ENCODE peak calls at places on chromosomes 2 and 18, in seven cellular contexts. One of them, this sample, is unnamed. For H3K27me3, the result is how much of the 10 kb centered on the place peaks cover.

GRCh38 chr2:172540421-172540820 is 15.5 kb upstream of the PDK1 start:
- DNase-seq in gastrocnemius medialis: no peak
- DNase-seq in cardiac muscle cell: no peak
- DNase-seq in CD8-positive, alpha-beta T cell: no peak
- DNase-seq in brain microvascular endothelial cell: no peak
- DNase-seq in psoas muscle: no peak
- DNase-seq in left lung: no peak
- DNase-seq in this sample: no peak

GRCh38 chr2:6674381-6674780 is 191.3 kb downstream of the CMPK2 start:
- DNase-seq in gastrocnemius medialis: no peak
- DNase-seq in cardiac muscle cell: no peak
- DNase-seq in CD8-positive, alpha-beta T cell: no peak
- DNase-seq in brain microvascular endothelial cell: no peak
- DNase-seq in psoas muscle: no peak
- DNase-seq in left lung: no peak
- DNase-seq in this sample: no peak

GRCh38 chr18:31217038-31217437 is 54.4 kb upstream of the DSC1 start:
- DNase-seq in gastrocnemius medialis: no peak
- DNase-seq in cardiac muscle cell: no peak
- DNase-seq in CD8-positive, alpha-beta T cell: no peak
- DNase-seq in brain microvascular endothelial cell: no peak
- DNase-seq in psoas muscle: no peak
- DNase-seq in left lung: no peak
- DNase-seq in this sample: no peak

GRCh38 chr18:21303913-21304312 is 61.9 kb downstream of the GREB1L start:
- DNase-seq in gastrocnemius medialis: no peak
- DNase-seq in cardiac muscle cell: no peak
- DNase-seq in CD8-positive, alpha-beta T cell: no peak
- DNase-seq in brain microvascular endothelial cell: no peak
- DNase-seq in psoas muscle: no peak
- DNase-seq in left lung: no peak
- DNase-seq in this sample: no peak

GRCh38 chr2:43223412-43224040 is 2.9 kb downstream of the ZFP36L2 start:
- DNase-seq in gastrocnemius medialis: no peak
- DNase-seq in cardiac muscle cell: no peak
- DNase-seq in CD8-positive, alpha-beta T cell: no peak
- DNase-seq in brain microvascular endothelial cell: peak
- DNase-seq in psoas muscle: no peak
- DNase-seq in left lung: no peak
- DNase-seq in this sample: no peak

GRCh38 chr2:99348173-99348572 is 11.0 kb downstream of the EIF5B start:
- DNase-seq in gastrocnemius medialis: no peak
- DNase-seq in cardiac muscle cell: no peak
- DNase-seq in CD8-positive, alpha-beta T cell: no peak
- DNase-seq in brain microvascular endothelial cell: no peak
- DNase-seq in psoas muscle: no peak
- DNase-seq in left lung: no peak
- DNase-seq in this sample: peak

GRCh38 chr2:231159306-231159705 is 34.5 kb upstream of the HTR2B start:
- DNase-seq in gastrocnemius medialis: no peak
- DNase-seq in cardiac muscle cell: no peak
- DNase-seq in CD8-positive, alpha-beta T cell: no peak
- DNase-seq in brain microvascular endothelial cell: no peak
- DNase-seq in psoas muscle: no peak
- DNase-seq in left lung: no peak
- DNase-seq in this sample: no peak

GRCh38 chr2:204407209-204408070 is 137.8 kb upstream of the PARD3B start:
- DNase-seq in gastrocnemius medialis: no peak
- DNase-seq in cardiac muscle cell: no peak
- DNase-seq in CD8-positive, alpha-beta T cell: no peak
- DNase-seq in brain microvascular endothelial cell: peak
- DNase-seq in psoas muscle: no peak
- DNase-seq in left lung: no peak
- DNase-seq in this sample: no peak

GRCh38 chr2:5474716-5475115 is 217.5 kb upstream of the SOX11 start:
- DNase-seq in gastrocnemius medialis: no peak
- DNase-seq in cardiac muscle cell: no peak
- DNase-seq in CD8-positive, alpha-beta T cell: no peak
- DNase-seq in brain microvascular endothelial cell: no peak
- DNase-seq in psoas muscle: no peak
- DNase-seq in left lung: peak
- DNase-seq in this sample: no peak

GRCh38 chr2:114729025-114729424 is 286.6 kb downstream of the DPP10 start:
- DNase-seq in gastrocnemius medialis: no peak
- DNase-seq in cardiac muscle cell: peak
- DNase-seq in CD8-positive, alpha-beta T cell: no peak
- DNase-seq in brain microvascular endothelial cell: no peak
- DNase-seq in psoas muscle: no peak
- DNase-seq in left lung: no peak
- DNase-seq in this sample: no peak

GRCh38 chr2:72744049-72744448 is 81.8 kb downstream of the EXOC6B start:
- DNase-seq in gastrocnemius medialis: no peak
- DNase-seq in cardiac muscle cell: no peak
- DNase-seq in CD8-positive, alpha-beta T cell: no peak
- DNase-seq in brain microvascular endothelial cell: peak
- DNase-seq in psoas muscle: no peak
- DNase-seq in left lung: no peak
- DNase-seq in this sample: no peak

GRCh38 chr18:45619062-45619825 is 4.0 kb downstream of the SLC14A2 start:
- DNase-seq in gastrocnemius medialis: peak
- DNase-seq in cardiac muscle cell: no peak
- DNase-seq in CD8-positive, alpha-beta T cell: no peak
- DNase-seq in brain microvascular endothelial cell: no peak
- DNase-seq in psoas muscle: peak
- DNase-seq in left lung: no peak
- DNase-seq in this sample: no peak

GRCh38 chr2:121475811-121476571 is 54.7 kb upstream of the RNU4ATAC start:
- DNase-seq in gastrocnemius medialis: no peak
- DNase-seq in cardiac muscle cell: no peak
- DNase-seq in CD8-positive, alpha-beta T cell: no peak
- DNase-seq in brain microvascular endothelial cell: no peak
- DNase-seq in psoas muscle: no peak
- DNase-seq in left lung: no peak
- DNase-seq in this sample: no peak

GRCh38 chr2:69583434-69583833 is 60.1 kb downstream of the AAK1 start:
- DNase-seq in gastrocnemius medialis: no peak
- DNase-seq in cardiac muscle cell: no peak
- DNase-seq in CD8-positive, alpha-beta T cell: no peak
- DNase-seq in brain microvascular endothelial cell: no peak
- DNase-seq in psoas muscle: no peak
- DNase-seq in left lung: no peak
- DNase-seq in this sample: no peak

GRCh38 chr2:37838541-37839167 is 86.4 kb upstream of the RMDN2 start:
- DNase-seq in gastrocnemius medialis: no peak
- DNase-seq in cardiac muscle cell: peak
- DNase-seq in CD8-positive, alpha-beta T cell: no peak
- DNase-seq in brain microvascular endothelial cell: no peak
- DNase-seq in psoas muscle: no peak
- DNase-seq in left lung: no peak
- DNase-seq in this sample: no peak

GRCh38 chr2:172395503-172395902 is 31.9 kb upstream of the ITGA6 start:
- DNase-seq in gastrocnemius medialis: no peak
- DNase-seq in cardiac muscle cell: no peak
- DNase-seq in CD8-positive, alpha-beta T cell: no peak
- DNase-seq in brain microvascular endothelial cell: no peak
- DNase-seq in psoas muscle: no peak
- DNase-seq in left lung: no peak
- DNase-seq in this sample: no peak

GRCh38 chr2:47420214-47420613 is 17.3 kb downstream of the MSH2 start:
- DNase-seq in gastrocnemius medialis: no peak
- DNase-seq in cardiac muscle cell: no peak
- DNase-seq in CD8-positive, alpha-beta T cell: no peak
- DNase-seq in brain microvascular endothelial cell: no peak
- DNase-seq in psoas muscle: no peak
- DNase-seq in left lung: no peak
- DNase-seq in this sample: no peak

GRCh38 chr2:37890893-37891495 is 34.1 kb upstream of the RMDN2 start:
- DNase-seq in gastrocnemius medialis: peak
- DNase-seq in cardiac muscle cell: peak
- DNase-seq in CD8-positive, alpha-beta T cell: peak
- DNase-seq in brain microvascular endothelial cell: peak
- DNase-seq in psoas muscle: peak
- DNase-seq in left lung: peak
- DNase-seq in this sample: peak

GRCh38 chr2:43220982-43221659 is 5.3 kb downstream of the ZFP36L2 start:
- DNase-seq in gastrocnemius medialis: peak
- DNase-seq in cardiac muscle cell: no peak
- DNase-seq in CD8-positive, alpha-beta T cell: no peak
- DNase-seq in brain microvascular endothelial cell: peak
- DNase-seq in psoas muscle: peak
- DNase-seq in left lung: peak
- DNase-seq in this sample: peak

GRCh38 chr18:24378598-24378997 is 19.0 kb downstream of the OSBPL1A start:
- DNase-seq in gastrocnemius medialis: no peak
- DNase-seq in cardiac muscle cell: no peak
- DNase-seq in CD8-positive, alpha-beta T cell: no peak
- DNase-seq in brain microvascular endothelial cell: no peak
- DNase-seq in psoas muscle: no peak
- DNase-seq in left lung: no peak
- DNase-seq in this sample: no peak

GRCh38 chr18:9614401-9615279 is at the start of gene PPP4R1:
- DNase-seq in gastrocnemius medialis: peak
- DNase-seq in cardiac muscle cell: peak
- DNase-seq in CD8-positive, alpha-beta T cell: peak
- DNase-seq in brain microvascular endothelial cell: no peak
- DNase-seq in psoas muscle: peak
- DNase-seq in left lung: peak
- DNase-seq in this sample: peak

GRCh38 chr2:238920601-238921001 is 72.7 kb downstream of the TWIST2 start:
- DNase-seq in gastrocnemius medialis: no peak
- DNase-seq in cardiac muscle cell: no peak
- DNase-seq in CD8-positive, alpha-beta T cell: no peak
- DNase-seq in brain microvascular endothelial cell: no peak
- DNase-seq in psoas muscle: no peak
- DNase-seq in left lung: peak
- DNase-seq in this sample: no peak

GRCh38 chr2:238920053-238920452 is 72.2 kb downstream of the TWIST2 start:
- DNase-seq in gastrocnemius medialis: no peak
- DNase-seq in cardiac muscle cell: no peak
- DNase-seq in CD8-positive, alpha-beta T cell: no peak
- DNase-seq in brain microvascular endothelial cell: no peak
- DNase-seq in psoas muscle: no peak
- DNase-seq in left lung: no peak
- DNase-seq in this sample: no peak

GRCh38 chr2:238921259-238921658 is 73.4 kb downstream of the TWIST2 start:
- DNase-seq in gastrocnemius medialis: no peak
- DNase-seq in cardiac muscle cell: no peak
- DNase-seq in CD8-positive, alpha-beta T cell: no peak
- DNase-seq in brain microvascular endothelial cell: no peak
- DNase-seq in psoas muscle: no peak
- DNase-seq in left lung: peak
- DNase-seq in this sample: no peak

GRCh38 chr2:238916875-238917590 is 69.1 kb downstream of the TWIST2 start:
- DNase-seq in gastrocnemius medialis: no peak
- DNase-seq in cardiac muscle cell: no peak
- DNase-seq in CD8-positive, alpha-beta T cell: no peak
- DNase-seq in brain microvascular endothelial cell: no peak
- DNase-seq in psoas muscle: no peak
- DNase-seq in left lung: peak
- DNase-seq in this sample: no peak

GRCh38 chr2:238919307-238919706 is 71.4 kb downstream of the TWIST2 start:
- DNase-seq in gastrocnemius medialis: no peak
- DNase-seq in cardiac muscle cell: no peak
- DNase-seq in CD8-positive, alpha-beta T cell: no peak
- DNase-seq in brain microvascular endothelial cell: no peak
- DNase-seq in psoas muscle: no peak
- DNase-seq in left lung: peak
- DNase-seq in this sample: no peak
- TF ChIP-seq CTCF in gastrocnemius medialis: no peak
- TF ChIP-seq CTCF in cardiac muscle cell: no peak
- TF ChIP-seq CTCF in CD8-positive, alpha-beta T cell: no peak
- TF ChIP-seq CTCF in brain microvascular endothelial cell: no peak
- TF ChIP-seq CTCF in psoas muscle: no peak
- TF ChIP-seq CTCF in left lung: no peak
- TF ChIP-seq CTCF in this sample: no peak

DNA sequence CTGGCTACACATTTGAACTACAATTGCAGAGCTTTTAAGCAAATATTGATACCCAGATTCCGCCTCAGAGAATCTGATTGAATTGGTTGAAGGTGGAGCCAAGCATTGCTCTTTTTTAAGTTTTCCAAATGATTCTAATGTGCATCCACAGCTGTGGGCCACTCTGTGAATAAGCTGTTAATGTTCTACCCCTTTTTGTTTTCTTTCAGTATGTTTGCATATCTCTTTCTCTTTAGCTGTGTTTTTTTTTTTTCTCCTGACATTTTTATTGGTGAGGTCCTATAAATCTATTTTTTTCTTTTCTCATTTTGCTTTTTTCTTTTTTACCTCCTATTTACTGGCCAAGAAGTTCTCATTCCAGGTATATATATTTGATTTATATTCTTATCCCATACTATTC is 6.5 kb downstream of the SCN3A start:
- DNase-seq in gastrocnemius medialis: no peak
- DNase-seq in cardiac muscle cell: no peak
- DNase-seq in CD8-positive, alpha-beta T cell: no peak
- DNase-seq in brain microvascular endothelial cell: no peak
- DNase-seq in psoas muscle: no peak
- DNase-seq in left lung: no peak
- DNase-seq in this sample: no peak
- H3K27me3 ChIP-seq in gastrocnemius medialis: under half
- H3K27me3 ChIP-seq in cardiac muscle cell: under half
- H3K27me3 ChIP-seq in CD8-positive, alpha-beta T cell: under half
- H3K27me3 ChIP-seq in brain microvascular endothelial cell: under half
- H3K27me3 ChIP-seq in psoas muscle: under half
- H3K27me3 ChIP-seq in left lung: under half
- H3K27me3 ChIP-seq in this sample: under half

GRCh38 chr2:208571764-208572131 is 165.2 kb downstream of the PTH2R start:
- DNase-seq in gastrocnemius medialis: no peak
- DNase-seq in cardiac muscle cell: no peak
- DNase-seq in CD8-positive, alpha-beta T cell: no peak
- DNase-seq in brain microvascular endothelial cell: no peak
- DNase-seq in psoas muscle: no peak
- DNase-seq in left lung: no peak
- DNase-seq in this sample: no peak

GRCh38 chr2:208568203-208568602 is 161.6 kb downstream of the PTH2R start:
- DNase-seq in gastrocnemius medialis: no peak
- DNase-seq in cardiac muscle cell: no peak
- DNase-seq in CD8-positive, alpha-beta T cell: no peak
- DNase-seq in brain microvascular endothelial cell: no peak
- DNase-seq in psoas muscle: no peak
- DNase-seq in left lung: no peak
- DNase-seq in this sample: no peak

GRCh38 chr2:208570066-208570465 is 163.5 kb downstream of the PTH2R start:
- DNase-seq in gastrocnemius medialis: no peak
- DNase-seq in cardiac muscle cell: no peak
- DNase-seq in CD8-positive, alpha-beta T cell: no peak
- DNase-seq in brain microvascular endothelial cell: no peak
- DNase-seq in psoas muscle: no peak
- DNase-seq in left lung: no peak
- DNase-seq in this sample: no peak

GRCh38 chr2:208573559-208573958 is 167.0 kb downstream of the PTH2R start:
- DNase-seq in gastrocnemius medialis: no peak
- DNase-seq in cardiac muscle cell: peak
- DNase-seq in CD8-positive, alpha-beta T cell: no peak
- DNase-seq in brain microvascular endothelial cell: no peak
- DNase-seq in psoas muscle: no peak
- DNase-seq in left lung: no peak
- DNase-seq in this sample: no peak

GRCh38 chr2:208570851-208571763 is 164.5 kb downstream of the PTH2R start:
- DNase-seq in gastrocnemius medialis: no peak
- DNase-seq in cardiac muscle cell: no peak
- DNase-seq in CD8-positive, alpha-beta T cell: no peak
- DNase-seq in brain microvascular endothelial cell: no peak
- DNase-seq in psoas muscle: no peak
- DNase-seq in left lung: no peak
- DNase-seq in this sample: no peak
- TF ChIP-seq CTCF in gastrocnemius medialis: no peak
- TF ChIP-seq CTCF in cardiac muscle cell: no peak
- TF ChIP-seq CTCF in CD8-positive, alpha-beta T cell: no peak
- TF ChIP-seq CTCF in brain microvascular endothelial cell: no peak
- TF ChIP-seq CTCF in psoas muscle: no peak
- TF ChIP-seq CTCF in left lung: no peak
- TF ChIP-seq CTCF in this sample: peak

GRCh38 chr18:46761054-46761769 is 4.4 kb upstream of the ST8SIA5 start:
- DNase-seq in gastrocnemius medialis: no peak
- DNase-seq in cardiac muscle cell: no peak
- DNase-seq in CD8-positive, alpha-beta T cell: no peak
- DNase-seq in brain microvascular endothelial cell: no peak
- DNase-seq in psoas muscle: no peak
- DNase-seq in left lung: no peak
- DNase-seq in this sample: no peak
- H3K27me3 ChIP-seq in gastrocnemius medialis: under half
- H3K27me3 ChIP-seq in cardiac muscle cell: half or more
- H3K27me3 ChIP-seq in CD8-positive, alpha-beta T cell: under half
- H3K27me3 ChIP-seq in brain microvascular endothelial cell: under half
- H3K27me3 ChIP-seq in psoas muscle: under half
- H3K27me3 ChIP-seq in left lung: half or more
- H3K27me3 ChIP-seq in this sample: under half

This sample was measured in GM06990.